ENCODE peak calls at places on chromosomes 2 and 18, in eight cellular contexts. J is left lobe of liver, S is neural crest cell, E is NCI-H774, K is lower leg skin, Z is H9, D is M059J, Y is AG08396. G is an unnamed sample.
A peak's percentile ranks its signal among the peaks of the same experiment; 100 is the strongest.

GRCh38 chr2:19068206-19068605 is 290.2 kb downstream of the OSR1 start:
- DNase-seq in D (no peak), J (no peak), S (no peak), E (no peak), Z (no peak), K (no peak), Y (no peak), G (no peak)

GRCh38 chr2:129777757-129778607 is 201.5 kb upstream of the RAB6C start:
- DNase-seq in K (peak; percentile 62), E (no peak), Z (peak; percentile 17), Y (no peak), D (no peak), S (no peak), J (no peak), G (no peak)

GRCh38 chr2:218407717-218408116 is 8.0 kb downstream of the CTDSP1 start:
- DNase-seq in K (no peak), J (no peak), D (no peak), Y (no peak), S (no peak), E (no peak), Z (peak; percentile 32), G (no peak)

GRCh38 chr18:54888933-54889332 is 60.7 kb downstream of the RAB27B start:
- DNase-seq in Z (no peak), J (no peak), E (no peak), Y (peak; percentile 18), S (no peak), K (no peak), D (no peak), G (no peak)

GRCh38 chr2:128805918-128806317 is 487.2 kb upstream of the HS6ST1 start:
- DNase-seq in E (no peak), J (no peak), D (no peak), K (no peak), Z (no peak), S (no peak), Y (no peak), G (no peak)

GRCh38 chr2:196851068-196851467 is 41.9 kb upstream of the C2orf66 start:
- DNase-seq in D (no peak), E (no peak), Y (no peak), J (no peak), K (no peak), Z (no peak), S (no peak), G (no peak)

GRCh38 chr2:44840186-44840850 is 101.2 kb upstream of the SIX3 start:
- DNase-seq in E (no peak), K (no peak), Y (no peak), S (no peak), J (no peak), D (no peak), Z (no peak), G (no peak)

GRCh38 chr2:200810252-200810650 is 1.5 kb upstream of the BZW1 start:
- DNase-seq in Z (no peak), E (no peak), K (no peak), S (no peak), D (peak; percentile 53), J (no peak), Y (peak; percentile 68), G (no peak)

GRCh38 chr2:46876741-46877384 is 38.7 kb downstream of the MCFD2 start:
- DNase-seq in E (peak; percentile 12), D (peak; percentile 93), Z (no peak), Y (peak; percentile 46), J (no peak), S (no peak), K (peak; percentile 81), G (no peak)

GRCh38 chr2:54604771-54605350 is 118.6 kb upstream of the EML6 start:
- DNase-seq in D (no peak), J (no peak), Z (no peak), S (no peak), E (no peak), K (peak; percentile 81), Y (no peak), G (no peak)

GRCh38 chr2:190182071-190182524 is 119.6 kb upstream of the MSTN start:
- DNase-seq in E (no peak), S (no peak), D (no peak), K (no peak), Z (no peak), J (no peak), Y (no peak), G (no peak)

GRCh38 chr18:54013452-54013851 is 211.0 kb downstream of the MBD2 start:
- DNase-seq in E (no peak), Z (no peak), K (no peak), J (no peak), Y (no peak), D (no peak), S (no peak), G (no peak)

GRCh38 chr18:48217306-48218250 is 191.6 kb downstream of the ZBTB7C start:
- DNase-seq in S (no peak), E (no peak), Z (no peak), D (no peak), Y (no peak), K (peak; percentile 62), J (no peak), G (no peak)

GRCh38 chr2:104405628-104406027 is 448.3 kb upstream of the POU3F3 start:
- DNase-seq in E (no peak), D (no peak), Y (no peak), K (no peak), S (no peak), Z (no peak), J (no peak), G (no peak)

GRCh38 chr2:96409543-96410184 is 74.1 kb downstream of the NCAPH start:
- DNase-seq in J (no peak), S (no peak), Y (no peak), K (peak; percentile 83), E (no peak), D (peak; percentile 74), Z (no peak), G (no peak)

GRCh38 chr2:127577503-127577902 is 42.0 kb downstream of the MYO7B start:
- DNase-seq in K (peak; percentile 48), S (no peak), J (peak; percentile 43), Z (no peak), Y (no peak), E (no peak), D (no peak), G (no peak)

GRCh38 chr2:226661789-226662545 is 137.7 kb downstream of the IRS1 start:
- DNase-seq in E (no peak), Z (no peak), Y (peak; percentile 69), S (no peak), J (no peak), K (no peak), D (peak; percentile 95), G (no peak)

GRCh38 chr2:178844269-178844668 is 37.0 kb upstream of the TTN start:
- DNase-seq in D (no peak), K (no peak), Z (no peak), Y (no peak), S (no peak), E (no peak), J (no peak), G (no peak)

GRCh38 chr18:57205641-57206040 is 58.8 kb downstream of the BOD1L2 start:
- DNase-seq in E (no peak), J (no peak), D (no peak), K (no peak), Y (no peak), Z (no peak), S (no peak), G (no peak)

GRCh38 chr2:2452961-2453360 is 121.9 kb upstream of the MYT1L start:
- DNase-seq in S (no peak), D (no peak), Z (no peak), Y (no peak), E (no peak), J (no peak), K (no peak), G (no peak)

GRCh38 chr2:217966399-217967068 is 36.3 kb downstream of the TNS1 start:
- DNase-seq in D (no peak), Z (no peak), S (no peak), E (no peak), J (no peak), Y (no peak), K (no peak), G (no peak)

GRCh38 chr2:231549446-231550239 is 19.4 kb upstream of the NMUR1 start:
- DNase-seq in S (no peak), Z (no peak), E (no peak), D (no peak), K (no peak), J (no peak), Y (no peak), G (no peak)

GRCh38 chr2:60544059-60544458 is 9.4 kb downstream of the BCL11A start:
- DNase-seq in Y (no peak), K (no peak), Z (no peak), D (no peak), E (no peak), J (no peak), S (no peak), G (no peak)

GRCh38 chr2:62787381-62787780 is 81.9 kb downstream of the EHBP1 start:
- DNase-seq in E (peak; percentile 14), Z (no peak), S (no peak), J (no peak), Y (peak; percentile 12), D (peak; percentile 38), K (no peak), G (no peak)

GRCh38 chr18:68519341-68519740 is 195.6 kb downstream of the TMX3 start:
- DNase-seq in S (no peak), J (no peak), D (peak; percentile 90), E (no peak), K (no peak), Z (no peak), Y (no peak), G (no peak)

GRCh38 chr2:196598846-196599245 is 40.7 kb upstream of the CCDC150 start:
- DNase-seq in D (peak; percentile 69), S (no peak), Y (no peak), J (no peak), E (no peak), K (no peak), Z (no peak), G (no peak)

GRCh38 chr2:134396493-134396892 is 142.6 kb downstream of the MGAT5 start:
- DNase-seq in D (no peak), E (no peak), S (no peak), Z (no peak), Y (no peak), J (peak; percentile 80), K (no peak), G (no peak)

GRCh38 chr2:120053891-120054290 is 41.0 kb downstream of the EPB41L5 start:
- DNase-seq in Z (no peak), Y (no peak), D (peak; percentile 71), E (no peak), S (no peak), J (no peak), K (no peak), G (no peak)

GRCh38 chr18:74533666-74534065 is 634 bp upstream of the CNDP1 start:
- DNase-seq in K (no peak), E (no peak), D (no peak), Z (peak; percentile 35), S (no peak), J (no peak), Y (no peak), G (no peak)

GRCh38 chr2:231920795-231921194 is 5.4 kb downstream of the NPPC start:
- DNase-seq in Y (no peak), E (no peak), J (no peak), K (no peak), D (no peak), S (no peak), Z (no peak), G (no peak)

GRCh38 chr2:176484838-176485237 is 215.6 kb downstream of the MTX2 start:
- DNase-seq in D (peak; percentile 15), S (no peak), K (no peak), Y (no peak), Z (no peak), E (no peak), J (no peak), G (no peak)

GRCh38 chr2:31205186-31205585 is 12.1 kb downstream of the CAPN14 start:
- DNase-seq in Z (no peak), D (no peak), K (no peak), J (no peak), Y (no peak), S (no peak), E (no peak), G (no peak)